ENCODE peak calls at places on chromosomes 5 and 9, in six cellular contexts. V, D, J, O, W and Y are unnamed samples.

GRCh38 chr5:55903121-55903701 is 52.1 kb downstream of the IL31RA start:
- DNase-seq in V (no peak), D (no peak), J (no peak), O (peak; percentile 60), W (peak; percentile 24), Y (no peak)

GRCh38 chr5:176514244-176514918 is 22.8 kb downstream of the RNF44 start:
- DNase-seq in V (no peak), D (no peak), J (no peak), O (no peak), W (no peak), Y (no peak)

GRCh38 chr5:144198386-144198785 is 27.7 kb downstream of the KCTD16 start:
- DNase-seq in V (no peak), D (no peak), J (peak; percentile 24), O (no peak), W (no peak), Y (no peak)

GRCh38 chr9:130419521-130420035 is 25.2 kb upstream of the ASS1 start:
- DNase-seq in V (no peak), D (no peak), J (no peak), O (no peak), W (no peak), Y (no peak)

GRCh38 chr9:93600504-93600903 is 24.1 kb downstream of the PHF2 start:
- DNase-seq in V (peak; percentile 15), D (no peak), J (no peak), O (no peak), W (no peak), Y (peak; percentile 52)

GRCh38 chr9:83423815-83424707 is 114.1 kb downstream of the FRMD3 start:
- DNase-seq in V (no peak), D (no peak), J (no peak), O (no peak), W (no peak), Y (no peak)

GRCh38 chr5:65203746-65204145 is 278.0 kb downstream of the ADAMTS6 start:
- DNase-seq in V (no peak), D (no peak), J (peak; percentile 82), O (no peak), W (peak; percentile 69), Y (no peak)

GRCh38 chr5:176547811-176548210 is 1.3 kb upstream of the CDHR2 start:
- DNase-seq in V (no peak), D (no peak), J (no peak), O (no peak), W (no peak), Y (no peak)

GRCh38 chr5:87069974-87070608 is 197.6 kb upstream of the RASA1 start:
- DNase-seq in V (no peak), D (peak; percentile 33), J (peak; percentile 58), O (no peak), W (peak; percentile 81), Y (no peak)

GRCh38 chr9:107711528-107711927 is 222.0 kb upstream of the KLF4 start:
- DNase-seq in V (no peak), D (no peak), J (peak; percentile 94), O (no peak), W (peak; percentile 94), Y (peak; percentile 30)

GRCh38 chr5:169893586-169893985 is 86.7 kb downstream of the INSYN2B start:
- DNase-seq in V (no peak), D (no peak), J (no peak), O (no peak), W (peak; percentile 69), Y (no peak)

GRCh38 chr5:178993236-178993765 is 1.8 kb downstream of the GRM6 start:
- DNase-seq in V (no peak), D (no peak), J (no peak), O (no peak), W (no peak), Y (no peak)

GRCh38 chr5:15383469-15383868 is 116.5 kb upstream of the FBXL7 start:
- DNase-seq in V (no peak), D (no peak), J (peak; percentile 12), O (no peak), W (peak; percentile 28), Y (no peak)

GRCh38 chr9:131407717-131408195 is 13.9 kb downstream of the PRRC2B start:
- DNase-seq in V (peak; percentile 62), D (peak; percentile 66), J (peak; percentile 57), O (peak; percentile 37), W (peak; percentile 59), Y (peak; percentile 32)

GRCh38 chr9:130900701-130901497 is 4.3 kb upstream of the QRFP start:
- DNase-seq in V (no peak), D (no peak), J (no peak), O (no peak), W (no peak), Y (no peak)

GRCh38 chr9:5698004-5698403 is 69.1 kb downstream of the RIC1 start:
- DNase-seq in V (no peak), D (no peak), J (no peak), O (no peak), W (no peak), Y (no peak)

GRCh38 chr5:66406761-66407289 is 189.4 kb upstream of the MAST4 start:
- DNase-seq in V (no peak), D (no peak), J (no peak), O (no peak), W (no peak), Y (no peak)

GRCh38 chr5:89351232-89351631 is 468.2 kb upstream of the MEF2C start:
- DNase-seq in V (no peak), D (no peak), J (peak; percentile 60), O (no peak), W (peak; percentile 62), Y (no peak)

GRCh38 chr9:84941812-84942211 is 272.3 kb downstream of the NTRK2 start:
- DNase-seq in V (no peak), D (no peak), J (no peak), O (no peak), W (no peak), Y (no peak)

GRCh38 chr5:43193171-43193951 is 1.3 kb downstream of the NIM1K start:
- DNase-seq in V (peak; percentile 25), D (no peak), J (peak; percentile 95), O (no peak), W (peak; percentile 93), Y (no peak)

GRCh38 chr9:88663766-88664419 is 128.9 kb downstream of the NXNL2 start:
- DNase-seq in V (no peak), D (no peak), J (no peak), O (no peak), W (peak; percentile 77), Y (no peak)

GRCh38 chr5:168979140-168979539 is 321.8 kb downstream of the SLIT3 start:
- DNase-seq in V (no peak), D (no peak), J (peak; percentile 28), O (no peak), W (no peak), Y (no peak)

GRCh38 chr5:116411101-116411571 is 163.5 kb downstream of the SEMA6A start:
- DNase-seq in V (no peak), D (peak; percentile 50), J (no peak), O (no peak), W (peak; percentile 31), Y (peak; percentile 59)

GRCh38 chr9:122392714-122393113 is 21.9 kb downstream of the PTGS1 start:
- DNase-seq in V (no peak), D (no peak), J (peak; percentile 56), O (no peak), W (peak; percentile 59), Y (no peak)

GRCh38 chr9:117938086-117938485 is 233.9 kb downstream of the TLR4 start:
- DNase-seq in V (no peak), D (no peak), J (no peak), O (no peak), W (no peak), Y (no peak)

GRCh38 chr9:130467371-130467770 is 22.6 kb downstream of the ASS1 start:
- DNase-seq in V (no peak), D (no peak), J (no peak), O (no peak), W (no peak), Y (no peak)